ENCODE peak calls at places on chromosomes 11 and 22, in five cellular contexts. M, I, U, C and B are unnamed samples. For H3K9me3, the result is how much of the 10 kb centered on the place peaks cover.

GRCh38 chr22:20495861-20496681 is 476 bp upstream of the KLHL22 start:
- DNase-seq in C (peak), M (peak), U (peak), I (peak), B (peak)

GRCh38 chr11:32722255-32722654 is 72.2 kb downstream of the CCDC73 start:
- DNase-seq in U (no peak), M (no peak), C (no peak), I (peak), B (no peak)

GRCh38 chr11:124918950-124919349 is at the start of gene HEPN1:
- DNase-seq in U (no peak), M (no peak), C (no peak), I (no peak), B (no peak)

GRCh38 chr11:97894978-97895377 is 1125.8 kb upstream of the CNTN5 start:
- DNase-seq in U (no peak), I (no peak), C (no peak), M (no peak), B (no peak)

GRCh38 chr11:125078016-125078415 is 14.9 kb downstream of the SLC37A2 start:
- DNase-seq in C (no peak), U (no peak), I (no peak), M (no peak), B (no peak)

GRCh38 chr11:131463162-131463561 is 92.7 kb downstream of the NTM start:
- DNase-seq in C (no peak), U (no peak), M (no peak), I (no peak), B (no peak)

GRCh38 chr22:45460288-45461109 is 42.2 kb upstream of the FBLN1 start:
- DNase-seq in M (no peak), I (no peak), U (no peak), C (no peak), B (no peak)

GRCh38 chr11:126262216-126262615 is 6.5 kb downstream of the SRPRA start:
- DNase-seq in I (no peak), M (no peak), C (no peak), U (no peak), B (no peak)

GRCh38 chr11:96207459-96208449 is 135.2 kb downstream of the MAML2 start:
- DNase-seq in I (peak), M (no peak), U (no peak), C (no peak), B (no peak)

GRCh38 chr11:30553521-30554110 is 32.5 kb downstream of the MPPED2 start:
- DNase-seq in I (no peak), C (no peak), M (no peak), U (no peak), B (no peak)

GRCh38 chr11:3096909-3097395 is 39.7 kb upstream of the CARS1 start:
- DNase-seq in C (no peak), U (no peak), M (no peak), I (no peak), B (no peak)

GRCh38 chr11:324131-324530 is 3.5 kb upstream of the IFITM3 start:
- DNase-seq in U (no peak), C (no peak), M (no peak), I (no peak), B (no peak)

GRCh38 chr11:68200639-68201038 is 12.5 kb downstream of the KMT5B start:
- DNase-seq in C (no peak), M (no peak), U (no peak), I (no peak), B (no peak)

GRCh38 chr11:73344191-73344607 is 32.0 kb upstream of the RELT start:
- DNase-seq in U (peak), C (no peak), M (no peak), I (no peak), B (no peak)

GRCh38 chr11:2143652-2144548 is 4.7 kb upstream of the IGF2 start:
- DNase-seq in U (no peak), C (no peak), I (peak), M (no peak), B (no peak)

GRCh38 chr22:41856484-41856883 is 23.6 kb downstream of the SREBF2 start:
- DNase-seq in C (no peak), U (no peak), M (no peak), I (no peak), B (no peak)

GRCh38 chr11:100719809-100720221 is 32.7 kb downstream of the ARHGAP42 start:
- DNase-seq in U (peak), C (peak), I (peak), M (no peak), B (peak)

GRCh38 chr22:27730649-27731433 is 70.7 kb downstream of the MN1 start:
- DNase-seq in I (no peak), M (no peak), U (no peak), C (no peak), B (no peak)

GRCh38 chr22:45366713-45367112 is 46.7 kb downstream of the SMC1B start:
- DNase-seq in M (no peak), U (no peak), C (no peak), I (no peak), B (no peak)

GRCh38 chr11:82195251-82195650 is 538.4 kb downstream of the FAM181B start:
- DNase-seq in U (no peak), I (no peak), C (no peak), M (no peak), B (no peak)

GRCh38 chr11:123186291-123186690 is 8.8 kb downstream of the CLMP start:
- DNase-seq in I (peak), M (no peak), U (no peak), C (no peak), B (no peak)

GRCh38 chr22:27918351-27919221 is 470 bp downstream of the PITPNB start:
- DNase-seq in C (peak), U (peak), M (peak), I (peak), B (peak)

GRCh38 chr11:18972336-18972735 is 33.1 kb upstream of the MRGPRX1 start:
- DNase-seq in M (no peak), I (no peak), C (no peak), U (no peak), B (no peak)

GRCh38 chr22:44684506-44685383 is 17.3 kb upstream of the PRR5 start:
- DNase-seq in I (peak), M (peak), U (peak), C (peak), B (peak)

GRCh38 chr22:39428597-39429071 is 28.2 kb upstream of the MGAT3 start:
- DNase-seq in C (no peak), I (no peak), M (no peak), U (no peak), B (no peak)

GRCh38 chr22:26744892-26745808 is 87.8 kb downstream of the MIAT start:
- DNase-seq in M (no peak), I (no peak), U (no peak), C (no peak), B (no peak)

GRCh38 chr11:124763156-124763947 is 1.3 kb upstream of the ESAM start:
- DNase-seq in I (peak), M (peak), U (no peak), C (peak), B (peak)

GRCh38 chr22:27840436-27840835 is 38.9 kb upstream of the MN1 start:
- DNase-seq in M (no peak), C (no peak), U (no peak), I (no peak), B (no peak)

GRCh38 chr11:96033569-96033968 is 109.7 kb upstream of the MTMR2 start:
- DNase-seq in I (no peak), U (no peak), M (no peak), C (no peak), B (no peak)

GRCh38 chr11:36346562-36347383 is 50.7 kb downstream of the PRR5L start:
- DNase-seq in C (no peak), M (no peak), U (no peak), I (no peak), B (no peak)

GRCh38 chr22:47354668-47355387 is 592.4 kb downstream of the TBC1D22A start:
- DNase-seq in C (no peak), I (no peak), U (no peak), M (peak), B (no peak)
- H3K9me3 ChIP-seq in C (under half), I (under half), U (under half), M (under half), B (under half)

GRCh38 chr11:134557571-134558257 is 145.7 kb upstream of the B3GAT1 start:
- DNase-seq in I (no peak), U (no peak), C (no peak), M (no peak), B (no peak)
- H3K9me3 ChIP-seq in I (under half), U (under half), C (under half), M (under half), B (under half)

GRCh38 chr22:35866646-35867045 is 149.0 kb downstream of the APOL5 start:
- DNase-seq in M (no peak), C (no peak), U (no peak), I (no peak), B (no peak)
- H3K9me3 ChIP-seq in M (under half), C (under half), U (under half), I (under half), B (under half)

GRCh38 chr22:48838846-48839730 is 988.6 kb downstream of the BRD1 start:
- DNase-seq in M (no peak), U (no peak), I (no peak), C (no peak), B (no peak)
- H3K9me3 ChIP-seq in M (under half), U (under half), I (half or more), C (under half), B (under half)

GRCh38 chr22:47515384-47516125 is 753.1 kb downstream of the TBC1D22A start:
- DNase-seq in C (no peak), I (no peak), M (no peak), U (no peak), B (no peak)

GRCh38 chr22:47512617-47513016 is 750.2 kb downstream of the TBC1D22A start:
- DNase-seq in U (no peak), M (no peak), C (no peak), I (no peak), B (no peak)

GRCh38 chr22:47517062-47517461 is 754.6 kb downstream of the TBC1D22A start:
- DNase-seq in I (no peak), C (no peak), M (no peak), U (no peak), B (no peak)
- H3K9me3 ChIP-seq in I (under half), C (under half), M (under half), U (under half), B (under half)

DNA sequence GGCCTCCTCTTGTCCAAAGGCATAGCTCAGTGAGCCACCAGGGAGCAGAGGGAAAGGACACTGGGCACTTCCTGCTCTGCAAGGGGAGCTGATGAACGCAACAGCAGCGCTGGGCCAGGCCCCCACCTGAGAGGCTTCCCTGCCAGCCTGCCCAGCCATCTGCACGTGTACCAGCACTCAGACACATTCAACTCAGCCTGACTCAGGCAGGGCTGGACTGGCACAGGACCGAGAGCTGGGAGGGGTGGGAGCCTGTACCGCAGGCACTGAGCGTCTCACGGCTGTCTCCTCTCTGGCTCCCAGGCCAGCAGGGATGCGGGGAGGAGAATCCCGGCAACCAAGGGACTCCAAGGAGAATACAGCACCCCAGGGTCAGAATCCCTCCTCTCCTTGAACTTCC is 411.8 kb downstream of the CTTN start:
- DNase-seq in I (no peak), C (no peak), U (no peak), M (no peak), B (peak)
- H3K9me3 ChIP-seq in I (under half), C (under half), U (under half), M (under half), B (under half)

GRCh38 chr22:48097723-48098122 is 1335.3 kb downstream of the TBC1D22A start:
- DNase-seq in C (no peak), U (no peak), M (no peak), I (no peak), B (no peak)

GRCh38 chr22:48098243-48098935 is 1335.9 kb downstream of the TBC1D22A start:
- DNase-seq in I (no peak), C (no peak), M (no peak), U (no peak), B (no peak)

GRCh38 chr22:48099671-48100070 is 1337.2 kb downstream of the TBC1D22A start:
- DNase-seq in I (no peak), U (no peak), M (no peak), C (no peak), B (no peak)

GRCh38 chr22:48099251-48099650 is 1336.8 kb downstream of the TBC1D22A start:
- DNase-seq in U (no peak), C (no peak), M (no peak), I (no peak), B (no peak)

DNA sequence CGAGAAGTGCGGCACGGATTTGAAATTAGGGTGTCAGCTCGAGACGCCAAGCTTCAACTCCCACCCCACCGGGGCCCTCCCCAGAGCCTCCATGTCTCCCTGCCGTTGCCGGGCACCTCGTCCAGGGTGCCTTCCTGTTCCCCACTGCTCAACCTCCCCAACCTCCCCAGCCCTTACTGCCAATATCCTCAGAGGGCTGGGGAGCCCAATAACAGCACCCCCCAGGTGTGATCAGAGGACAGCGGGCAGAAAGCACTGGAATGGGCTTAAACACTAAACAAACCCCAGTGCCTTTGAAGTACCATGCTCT is 1336.4 kb downstream of the TBC1D22A start:
- DNase-seq in M (no peak), U (no peak), I (no peak), C (no peak), B (no peak)
- H3K9me3 ChIP-seq in M (under half), U (under half), I (under half), C (under half), B (under half)

DNA sequence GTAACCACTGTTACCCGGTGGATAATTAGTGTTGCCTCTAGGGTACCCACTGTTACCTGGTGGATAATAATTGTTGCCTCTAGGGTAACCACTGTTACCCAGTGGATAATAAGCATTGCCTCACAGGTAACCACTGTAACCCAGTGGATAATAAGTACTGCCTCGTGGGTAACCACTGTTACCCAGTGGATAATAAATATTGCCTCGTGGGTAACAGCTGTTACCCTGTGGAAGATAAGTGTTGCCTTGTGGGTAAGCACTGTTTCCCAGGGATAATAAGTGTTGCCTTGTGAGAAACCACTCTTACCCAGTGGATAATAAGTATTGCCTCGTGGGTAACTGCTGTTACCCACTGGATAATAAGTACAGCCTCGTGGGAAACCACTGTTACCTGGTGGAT is 9.3 kb upstream of the NXPE4 start:
- DNase-seq in I (no peak), U (no peak), C (no peak), M (no peak), B (no peak)
- H3K9me3 ChIP-seq in I (under half), U (under half), C (under half), M (under half), B (under half)

DNA sequence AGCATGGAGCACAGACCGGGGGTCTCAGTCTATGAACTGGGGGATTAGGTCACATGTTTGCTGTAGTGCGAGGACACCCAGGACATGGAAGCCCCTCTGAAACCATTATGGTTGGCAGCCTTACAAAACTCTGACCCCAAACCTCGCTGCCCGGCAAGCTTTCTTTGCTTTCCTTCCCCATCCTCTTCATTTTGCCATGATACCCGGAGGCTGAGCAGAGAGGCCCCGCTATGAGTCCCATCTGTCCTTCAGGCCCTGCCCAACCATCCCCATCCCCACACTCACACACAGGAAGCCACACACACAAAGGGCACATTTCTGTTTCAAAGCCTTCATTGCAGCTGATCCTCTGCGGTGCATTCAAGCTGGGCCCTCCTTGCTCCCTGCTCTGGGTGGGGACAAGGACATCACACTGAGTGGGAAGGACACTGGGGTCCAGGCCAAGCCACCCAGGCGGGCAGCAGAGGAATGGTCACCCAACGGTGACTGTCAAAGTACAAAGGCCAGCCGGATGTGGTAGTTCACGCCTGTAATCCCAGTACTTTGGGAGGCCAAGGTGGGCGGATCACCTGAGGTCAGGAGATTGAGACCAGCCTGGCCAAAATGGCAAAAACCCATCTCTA is 176.5 kb downstream of the CTTN start:
- DNase-seq in M (no peak), U (no peak), C (no peak), I (no peak), B (peak)
- H3K9me3 ChIP-seq in M (under half), U (under half), C (under half), I (under half), B (under half)